ENCODE peak calls at places on chromosomes 5 and 9, in nine cellular contexts. X is A549, Y is neural progenitor cell, K is colonic mucosa, H is tibial artery, W is HCT116, F is adrenal gland, Q is uterus, G is cardiac muscle cell. C is an unnamed sample.
A peak's percentile ranks its signal among the peaks of the same experiment; 100 is the strongest.

GRCh38 chr9:130329061-130329460 is 63.5 kb downstream of the HMCN2 start:
- DNase-seq in X (no peak), Y (no peak), K (no peak), H (peak; percentile 52), W (no peak), F (no peak), Q (no peak), G (no peak), C (no peak)

GRCh38 chr5:178083942-178084341 is 29.4 kb upstream of the N4BP3 start:
- DNase-seq in X (no peak), Y (no peak), K (no peak), H (no peak), W (no peak), F (no peak), Q (no peak), G (no peak), C (no peak)

GRCh38 chr9:113504725-113505590 is 41.4 kb downstream of the RGS3 start:
- DNase-seq in X (peak; percentile 33), Y (no peak), K (peak; percentile 72), H (no peak), W (no peak), F (no peak), Q (no peak), G (peak; percentile 36), C (no peak)

GRCh38 chr5:54580997-54581741 is 63.6 kb downstream of the SNX18 start:
- DNase-seq in X (no peak), Y (no peak), K (no peak), H (no peak), W (no peak), F (no peak), Q (no peak), G (peak; percentile 54), C (no peak)

GRCh38 chr5:158050401-158050800 is 191.5 kb upstream of the CLINT1 start:
- DNase-seq in X (no peak), Y (no peak), K (no peak), H (no peak), W (no peak), F (no peak), Q (no peak), G (no peak), C (no peak)

GRCh38 chr9:7273575-7273974 is 515.8 kb downstream of the KDM4C start:
- DNase-seq in X (peak; percentile 29), Y (peak; percentile 62), K (no peak), H (no peak), W (no peak), F (no peak), Q (peak; percentile 21), G (peak; percentile 75), C (no peak)

GRCh38 chr9:134275379-134275778 is 50.9 kb upstream of the RXRA start:
- DNase-seq in X (no peak), Y (peak; percentile 43), K (no peak), H (no peak), W (no peak), F (no peak), Q (no peak), G (no peak), C (no peak)

GRCh38 chr5:51378778-51379652 is 4.2 kb upstream of the ISL1 start:
- DNase-seq in X (no peak), Y (peak; percentile 66), K (no peak), H (no peak), W (no peak), F (no peak), Q (no peak), G (no peak), C (no peak)

GRCh38 chr9:11194249-11194648 is 581.4 kb upstream of the PTPRD start:
- DNase-seq in X (no peak), Y (no peak), K (no peak), H (no peak), W (no peak), F (no peak), Q (no peak), G (no peak), C (no peak)

GRCh38 chr5:93246093-93246855 is 334.7 kb downstream of the NR2F1-AS1 start:
- DNase-seq in X (peak; percentile 23), Y (peak; percentile 92), K (peak; percentile 19), H (no peak), W (no peak), F (no peak), Q (peak; percentile 47), G (peak; percentile 75), C (no peak)

GRCh38 chr5:180802325-180803180 is at the start of gene MGAT1:
- DNase-seq in X (peak; percentile 74), Y (peak; percentile 92), K (peak; percentile 90), H (peak; percentile 95), W (no peak), F (peak; percentile 90), Q (peak; percentile 91), G (peak; percentile 93), C (peak; percentile 92)

DNA sequence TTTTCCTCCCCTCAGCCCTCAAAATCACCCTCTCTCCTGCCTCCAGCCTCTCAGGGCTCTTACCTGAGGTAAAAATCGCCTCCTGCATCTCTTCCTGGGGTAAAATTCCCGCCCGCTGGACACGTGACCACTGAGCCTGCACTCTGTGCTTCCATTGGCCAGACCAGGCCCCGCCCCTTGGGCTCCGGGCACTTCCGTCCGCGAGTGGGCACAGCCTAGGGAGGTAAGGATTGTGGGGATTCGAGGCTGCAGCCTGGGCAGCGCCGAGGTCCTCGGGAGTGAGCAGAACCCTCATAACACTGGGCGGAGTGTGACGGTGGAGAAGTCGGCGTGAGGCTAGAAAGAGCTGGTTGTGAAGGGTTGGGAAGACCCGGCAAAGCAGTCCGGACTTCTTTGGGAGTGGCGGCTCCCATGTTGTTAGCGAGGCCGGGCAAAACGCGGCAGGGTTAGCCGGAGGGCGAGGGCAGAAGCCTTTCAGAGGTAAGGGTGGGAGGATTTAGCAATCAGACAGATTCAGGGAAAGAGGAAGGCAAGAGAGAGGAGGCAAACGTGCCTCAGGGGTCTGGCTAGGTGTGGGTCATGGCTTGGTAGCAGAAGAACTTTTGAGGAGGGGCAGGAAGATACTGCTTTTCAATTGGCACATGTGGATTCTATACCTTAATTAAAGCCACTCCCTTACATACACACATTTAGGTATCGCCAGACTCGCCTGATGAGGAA is at the start of gene SHOC1:
- DNase-seq in X (no peak), Y (no peak), K (peak; percentile 32), H (no peak), W (peak; percentile 60), F (peak; percentile 21), Q (no peak), G (no peak), C (no peak)
- H3K4me3 ChIP-seq in X (no peak within 1 kb of the TSS), Y (no peak within 1 kb of the TSS), K (no peak within 1 kb of the TSS), H (no peak within 1 kb of the TSS), W (peak within 1 kb of the TSS; percentile 61), F (no peak within 1 kb of the TSS), Q (no peak within 1 kb of the TSS), G (no peak within 1 kb of the TSS), C (no peak within 1 kb of the TSS)

GRCh38 chr5:132220476-132220875 is 7.2 kb downstream of the P4HA2 start:
- DNase-seq in X (no peak), Y (no peak), K (no peak), H (no peak), W (no peak), F (no peak), Q (no peak), G (peak; percentile 17), C (no peak)

GRCh38 chr5:132219981-132220380 is 7.7 kb downstream of the P4HA2 start:
- DNase-seq in X (no peak), Y (no peak), K (no peak), H (no peak), W (no peak), F (no peak), Q (no peak), G (no peak), C (no peak)

GRCh38 chr5:132223861-132224260 is 3.8 kb downstream of the P4HA2 start:
- DNase-seq in X (no peak), Y (no peak), K (no peak), H (no peak), W (no peak), F (no peak), Q (no peak), G (no peak), C (no peak)

GRCh38 chr5:132222649-132223038 is 5.0 kb downstream of the P4HA2 start:
- DNase-seq in X (no peak), Y (no peak), K (no peak), H (no peak), W (no peak), F (no peak), Q (no peak), G (no peak), C (no peak)

DNA sequence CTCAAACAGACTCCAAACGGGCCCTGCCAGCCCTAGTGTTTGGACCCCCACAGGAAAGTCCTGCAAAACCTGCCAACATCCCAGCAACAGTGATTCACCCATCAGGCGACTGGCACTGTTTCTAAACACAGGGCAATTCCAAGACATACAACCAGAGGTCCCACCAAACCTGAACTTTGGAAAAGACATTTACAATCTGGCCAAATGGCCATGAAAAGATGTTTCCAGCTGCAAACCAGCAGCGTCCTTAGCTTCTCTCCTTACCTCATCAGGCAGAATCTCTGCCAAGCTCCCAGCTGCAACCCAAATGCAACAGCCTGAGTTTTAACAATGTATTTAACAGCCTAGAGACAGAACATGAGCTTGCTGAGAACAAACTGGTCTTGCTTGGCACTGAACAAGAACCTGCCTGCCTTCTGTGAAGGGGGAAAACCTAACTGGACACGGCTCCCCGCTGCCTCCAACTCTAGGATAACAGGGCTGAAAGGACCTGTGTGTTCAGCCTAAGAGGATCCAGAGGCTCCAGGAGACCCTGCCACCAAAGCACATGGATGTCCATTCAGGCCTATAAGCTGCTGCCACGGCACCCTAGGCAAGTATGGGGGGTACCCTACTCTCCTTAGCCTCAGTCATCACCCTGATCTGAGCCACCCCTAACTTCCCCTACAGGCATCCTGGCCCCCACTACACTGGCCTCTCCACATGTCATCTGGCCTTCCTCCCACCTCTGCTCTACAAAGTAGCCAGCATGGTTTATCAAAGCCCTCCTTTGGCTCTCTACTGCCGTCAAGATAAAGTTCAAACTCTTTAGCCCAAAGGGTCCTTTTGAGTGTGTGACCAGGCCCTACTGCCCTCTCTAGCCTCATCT is 5.6 kb downstream of the P4HA2 start:
- DNase-seq in X (no peak), Y (no peak), K (peak; percentile 38), H (peak; percentile 63), W (no peak), F (peak; percentile 19), Q (peak; percentile 83), G (peak; percentile 81), C (peak; percentile 44)
- H3K4me1 ChIP-seq in X (peaks cover 17% of the 10 kb centered on the region), Y (no peaks in the 10 kb centered on the region), K (no peaks in the 10 kb centered on the region), H (peaks cover 55% of the 10 kb centered on the region), W (peaks cover 25% of the 10 kb centered on the region), F (no peaks in the 10 kb centered on the region), Q (peaks cover 33% of the 10 kb centered on the region), G (peaks cover 9% of the 10 kb centered on the region), C (peaks cover 60% of the 10 kb centered on the region)

GRCh38 chr5:63398346-63398745 is 563.9 kb downstream of the HTR1A start:
- DNase-seq in X (no peak), Y (no peak), K (no peak), H (no peak), W (no peak), F (no peak), Q (no peak), G (no peak), C (no peak)

GRCh38 chr5:63400079-63400478 is 562.2 kb downstream of the HTR1A start:
- DNase-seq in X (no peak), Y (no peak), K (no peak), H (no peak), W (no peak), F (no peak), Q (no peak), G (peak; percentile 3), C (no peak)

GRCh38 chr5:63401434-63402046 is 560.7 kb downstream of the HTR1A start:
- DNase-seq in X (peak; percentile 53), Y (peak; percentile 77), K (peak; percentile 57), H (peak; percentile 41), W (peak; percentile 6), F (peak; percentile 60), Q (peak; percentile 12), G (peak; percentile 60), C (peak; percentile 20)
- TF ChIP-seq CTCF in X (peak; percentile 72), Y (peak; percentile 93), K (peak; percentile 62), H (peak; percentile 26), W (peak; percentile 61), F (peak; percentile 70), Q (no peak), G (peak; percentile 80), C (peak; percentile 44)

GRCh38 chr5:138677782-138678181 is 75.4 kb upstream of the CTNNA1 start:
- DNase-seq in X (no peak), Y (no peak), K (no peak), H (no peak), W (no peak), F (no peak), Q (no peak), G (no peak), C (no peak)
- H3K4me3 ChIP-seq in X (no peak overlapping the region), Y (no peak overlapping the region), K (no peak overlapping the region), H (no peak overlapping the region), W (no peak overlapping the region), F (no peak overlapping the region), Q (no peak overlapping the region), G (no peak overlapping the region), C (no peak overlapping the region)